ENCODE peak calls at places on chromosomes 16 and 17, in four cellular contexts. C, G, Z and H are unnamed samples.

GRCh38 chr16:2591476-2592240 is 53.8 kb downstream of the PDPK1 start:
- DNase-seq in C (no peak), G (no peak), Z (no peak), H (no peak)

GRCh38 chr16:732936-733335 is 6.0 kb downstream of the HAGHL start:
- DNase-seq in C (no peak), G (no peak), Z (no peak), H (no peak)

GRCh38 chr16:84735846-84736586 is 36.2 kb downstream of the USP10 start:
- DNase-seq in C (peak), G (no peak), Z (no peak), H (no peak)

GRCh38 chr17:61470530-61471136 is 18.4 kb downstream of the TBX4 start:
- DNase-seq in C (no peak), G (no peak), Z (no peak), H (no peak)

GRCh38 chr17:7705269-7706255 is 560 bp downstream of the EFNB3 start:
- DNase-seq in C (no peak), G (no peak), Z (no peak), H (no peak)

GRCh38 chr16:67260426-67261063 is 11.8 kb downstream of the SLC9A5 start:
- DNase-seq in C (peak), G (no peak), Z (no peak), H (no peak)

GRCh38 chr16:11229432-11229831 is 26.6 kb downstream of the SOCS1 start:
- DNase-seq in C (no peak), G (no peak), Z (no peak), H (no peak)

GRCh38 chr16:70696952-70697600 is 11.2 kb upstream of the MTSS2 start:
- DNase-seq in C (no peak), G (no peak), Z (no peak), H (no peak)

GRCh38 chr17:34895388-34895787 is 65.9 kb downstream of the CCT6B start:
- DNase-seq in C (no peak), G (no peak), Z (no peak), H (no peak)

GRCh38 chr17:34894971-34895370 is 66.3 kb downstream of the CCT6B start:
- DNase-seq in C (no peak), G (no peak), Z (no peak), H (no peak)

GRCh38 chr17:34892864-34893263 is 68.4 kb downstream of the CCT6B start:
- DNase-seq in C (no peak), G (peak), Z (no peak), H (no peak)
- TF ChIP-seq YY1 in C (no peak), G (no peak), Z (no peak), H (no peak)

DNA sequence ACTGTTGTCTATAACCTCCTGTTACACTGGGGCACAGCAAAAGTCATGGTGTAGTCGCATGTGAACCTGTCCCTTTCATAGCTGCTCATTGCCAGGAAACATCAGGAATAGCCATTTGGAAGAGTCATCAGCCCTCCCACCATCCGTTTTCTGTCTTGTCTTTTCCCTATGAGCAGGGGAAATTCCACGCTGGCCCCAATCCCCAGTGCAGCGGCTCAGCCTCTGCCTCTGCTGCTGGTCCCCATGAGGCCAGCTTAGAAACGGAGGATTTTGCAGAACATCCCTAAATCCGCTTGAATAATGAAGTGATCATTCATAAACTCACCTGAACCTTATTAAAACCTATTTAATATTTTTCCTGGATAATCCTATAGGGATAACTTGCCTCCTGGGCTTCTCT is 10.5 kb downstream of the MAPT start:
- DNase-seq in C (no peak), G (no peak), Z (no peak), H (no peak)
- TF ChIP-seq SUZ12 in C (no peak), G (no peak), Z (no peak), H (no peak)

DNA sequence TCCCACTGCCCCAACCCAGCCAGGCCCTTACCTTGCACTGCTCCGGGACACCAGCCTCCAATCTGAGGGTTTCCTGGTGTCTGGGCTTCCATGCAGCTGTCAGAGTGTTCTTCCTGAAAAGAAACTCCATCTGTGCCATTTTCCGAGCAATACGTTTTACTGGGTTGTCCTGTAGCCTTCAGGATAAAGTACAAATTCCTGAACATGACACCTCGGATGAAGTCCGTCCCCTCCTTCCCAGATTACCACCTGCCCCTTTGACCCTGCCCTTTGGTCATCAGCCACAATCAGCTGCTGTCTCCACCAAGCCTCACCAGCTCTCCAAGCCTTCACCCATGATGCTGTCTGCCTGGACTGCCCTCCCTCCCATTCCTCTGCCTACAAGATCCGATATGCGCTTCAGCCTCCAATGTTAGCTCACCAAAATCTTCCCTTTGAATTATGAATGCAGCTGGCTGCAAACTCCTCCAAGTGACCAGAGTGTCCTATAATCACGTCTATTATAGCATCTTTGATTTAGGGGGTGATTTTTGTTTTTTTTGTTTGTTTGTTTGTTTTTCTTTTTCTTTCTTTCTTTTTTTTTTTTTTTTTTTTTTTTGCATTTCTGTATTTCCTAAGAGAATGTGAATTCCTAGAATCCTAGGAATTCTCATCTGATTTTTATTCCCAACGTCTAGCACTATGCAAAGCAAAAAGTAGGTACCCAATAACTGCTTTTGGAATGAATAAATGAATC is 60.6 kb upstream of the KIFC3 start:
- DNase-seq in C (peak), G (no peak), Z (no peak), H (no peak)
- H3K4me3 ChIP-seq in C (peak), G (no peak), Z (no peak), H (no peak)

GRCh38 chr17:47851764-47852112 is 775 bp upstream of the SP6 start:
- DNase-seq in C (no peak), G (peak), Z (no peak), H (no peak)

GRCh38 chr17:47852113-47852949 is 1.4 kb upstream of the SP6 start:
- DNase-seq in C (no peak), G (no peak), Z (no peak), H (no peak)

GRCh38 chr17:47853616-47854015 is 2.7 kb upstream of the SP6 start:
- DNase-seq in C (no peak), G (no peak), Z (no peak), H (no peak)

GRCh38 chr17:47850373-47850691 is 631 bp downstream of the SP6 start:
- DNase-seq in C (no peak), G (no peak), Z (no peak), H (no peak)

DNA sequence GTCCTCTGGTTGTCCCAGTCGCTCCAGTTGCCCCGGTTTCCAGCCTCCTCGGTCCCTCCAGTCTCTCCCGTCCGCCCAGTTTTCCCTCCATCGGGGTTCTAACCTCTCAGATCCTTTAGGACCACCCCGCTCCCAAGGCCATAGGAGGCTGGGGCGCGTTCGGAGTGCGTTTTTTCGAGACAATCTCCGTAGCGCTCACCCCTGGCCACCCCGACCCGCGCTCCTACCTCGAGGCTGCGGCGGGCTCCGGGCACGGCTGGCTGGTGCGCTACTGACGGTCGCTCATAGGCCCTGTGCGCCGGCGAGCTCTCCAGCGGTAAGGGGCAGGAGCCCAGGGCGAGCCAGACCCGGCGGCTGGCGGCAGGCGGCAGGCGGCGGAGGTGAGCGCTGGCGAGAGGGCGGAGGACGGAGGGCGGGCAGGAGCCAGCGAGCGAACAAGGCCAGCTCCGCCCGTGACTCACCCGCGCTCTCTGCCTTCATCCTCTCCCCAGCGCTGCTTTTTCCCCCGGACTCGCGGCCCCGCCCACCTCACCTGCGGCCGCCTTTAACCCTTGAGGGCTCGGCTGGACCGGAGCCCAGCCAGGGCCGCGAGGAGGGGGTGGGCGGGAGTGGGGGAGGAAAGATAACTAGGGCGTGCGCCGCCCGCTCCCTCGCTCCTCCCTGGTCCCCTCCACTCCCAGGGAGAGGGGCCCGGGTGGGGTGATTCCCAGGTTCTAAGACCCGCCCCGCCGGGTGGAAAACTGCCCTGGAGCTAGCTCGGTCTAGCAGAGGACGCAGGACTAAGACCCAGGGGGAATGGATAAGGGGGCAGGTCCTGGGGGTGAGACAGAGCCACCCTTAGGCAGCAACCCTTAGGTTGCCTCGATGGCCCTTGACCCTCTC is at the start of gene SP6:
- DNase-seq in C (peak), G (peak), Z (no peak), H (peak)
- TF ChIP-seq YY1 in C (peak), G (no peak), Z (no peak), H (no peak)

GRCh38 chr16:59463776-59464175 is 729.7 kb upstream of the GOT2 start:
- DNase-seq in C (no peak), G (no peak), Z (no peak), H (no peak)

GRCh38 chr16:59459811-59460210 is 725.7 kb upstream of the GOT2 start:
- DNase-seq in C (no peak), G (no peak), Z (no peak), H (no peak)
- TF ChIP-seq SUZ12 in C (no peak), G (no peak), Z (no peak), H (no peak)

DNA sequence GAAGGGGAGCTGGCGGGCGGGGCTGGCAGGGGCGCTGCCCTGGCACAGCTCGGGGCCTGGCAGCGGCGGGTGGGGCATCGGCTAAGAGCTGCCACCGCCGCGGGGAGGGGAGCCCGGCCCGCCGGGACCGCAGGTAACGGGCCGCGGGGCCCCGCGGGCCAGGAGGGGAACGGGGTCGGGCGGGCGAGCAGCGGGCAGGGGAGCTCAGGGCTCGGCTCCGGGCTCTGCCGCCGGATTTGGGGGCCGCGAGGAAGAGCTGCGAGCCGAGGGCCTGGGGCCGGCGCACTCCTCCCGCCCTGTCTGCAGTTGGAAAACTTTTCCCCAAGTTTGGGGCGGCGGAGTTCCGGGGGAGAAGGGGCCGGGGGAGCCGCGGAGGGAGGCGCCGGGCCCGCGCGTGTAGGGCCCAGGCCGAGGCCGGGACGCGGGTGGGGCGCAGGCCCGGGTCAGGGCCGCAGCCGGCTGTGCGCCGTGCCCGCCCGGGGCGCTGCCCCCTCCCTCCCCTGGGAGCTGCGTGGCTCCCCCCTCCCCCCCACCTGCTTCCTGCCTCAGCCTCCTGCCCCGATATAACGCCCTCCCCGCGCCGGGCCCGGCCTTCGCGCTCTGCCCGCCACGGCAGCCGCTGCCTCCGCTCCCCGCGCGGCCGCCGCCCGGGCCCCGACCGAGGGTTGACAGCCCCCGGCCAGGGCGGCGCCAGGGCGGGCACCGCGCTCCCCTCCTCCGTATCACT is 754 bp downstream of the HIC1 start:
- DNase-seq in C (no peak), G (no peak), Z (no peak), H (no peak)
- H3K4me3 ChIP-seq in C (peak), G (no peak), Z (peak), H (peak)

GRCh38 chr16:28505489-28506137 is 1.0 kb downstream of the IL27 start:
- DNase-seq in C (peak), G (no peak), Z (no peak), H (no peak)

GRCh38 chr16:28513484-28514181 is 7.0 kb upstream of the IL27 start:
- DNase-seq in C (peak), G (no peak), Z (no peak), H (no peak)

GRCh38 chr16:28514246-28514645 is 7.6 kb upstream of the IL27 start:
- DNase-seq in C (no peak), G (no peak), Z (no peak), H (no peak)

DNA sequence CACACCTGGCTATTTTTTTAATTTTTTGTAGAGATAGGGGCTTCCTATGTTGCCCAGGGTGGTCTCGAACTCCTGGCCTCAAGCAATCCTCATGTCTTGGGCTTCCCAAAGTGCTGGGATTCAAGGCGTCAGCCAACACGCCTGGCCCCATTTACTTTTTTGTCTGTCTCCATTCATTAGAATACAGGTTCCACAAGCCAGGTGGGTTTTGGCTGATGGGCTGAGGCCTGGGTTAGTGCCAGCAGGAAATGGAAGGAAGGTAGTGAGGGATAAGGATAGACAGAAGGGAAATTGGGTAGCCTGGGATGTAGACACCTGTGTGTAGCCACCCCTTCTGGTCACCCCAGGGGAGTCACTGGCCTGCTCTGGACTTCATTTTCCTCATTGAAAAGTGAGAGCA is 4.4 kb upstream of the IL27 start:
- DNase-seq in C (no peak), G (no peak), Z (no peak), H (no peak)
- TF ChIP-seq YY1 in C (no peak), G (no peak), Z (no peak), H (no peak)

DNA sequence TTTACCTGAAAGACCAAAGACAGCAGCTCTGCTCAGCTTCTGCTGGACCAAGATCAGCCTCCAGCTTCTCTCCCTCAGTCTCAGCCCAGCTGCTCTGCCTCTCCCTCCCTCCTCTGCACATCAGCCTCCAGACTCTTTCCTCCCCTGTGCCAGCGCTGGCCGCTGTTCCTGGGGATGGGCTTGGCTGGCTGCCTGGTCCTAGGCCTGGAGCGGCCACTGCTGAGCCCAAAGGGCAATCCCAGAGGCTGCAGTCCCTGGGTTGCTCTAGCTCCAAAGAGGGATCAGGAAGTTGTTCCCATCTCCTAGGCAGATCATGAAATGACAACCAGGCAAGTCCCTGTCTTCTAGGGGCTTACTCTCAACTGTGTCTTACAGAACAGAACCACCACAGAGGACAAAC is 31.3 kb downstream of the DCUN1D3 start:
- DNase-seq in C (peak), G (no peak), Z (no peak), H (no peak)
- TF ChIP-seq SUZ12 in C (no peak), G (no peak), Z (no peak), H (no peak)

DNA sequence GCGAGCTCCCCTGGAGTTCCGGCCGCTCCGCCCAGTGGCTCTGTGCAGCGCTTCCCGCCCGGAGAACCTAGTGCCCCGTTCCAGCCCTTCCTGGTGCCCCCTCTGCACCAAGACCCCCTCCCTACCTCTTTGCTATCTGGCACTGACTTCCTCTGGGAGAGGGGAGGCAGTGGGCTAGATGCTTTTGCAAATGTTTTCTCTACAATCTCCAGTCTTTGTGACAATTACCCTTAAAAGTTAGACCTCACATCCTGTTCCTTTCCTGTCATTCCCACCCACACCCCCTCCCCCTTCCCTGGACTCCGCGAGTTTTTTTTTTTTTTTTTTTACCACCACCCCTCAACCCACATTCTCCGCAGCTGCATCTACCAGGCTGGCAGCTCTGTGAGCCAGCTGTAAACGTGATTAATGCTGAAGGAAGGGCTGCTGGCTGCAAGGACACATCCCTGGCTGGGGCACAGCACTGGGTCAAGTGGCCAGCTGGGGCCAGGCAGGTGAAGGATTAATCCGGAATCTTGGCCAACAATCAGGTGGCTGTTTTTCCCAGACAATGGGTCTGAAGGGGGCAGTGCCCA is 101.5 kb downstream of the MGAT5B start:
- DNase-seq in C (no peak), G (peak), Z (no peak), H (no peak)
- H3K4me3 ChIP-seq in C (no peak), G (peak), Z (no peak), H (peak)

DNA sequence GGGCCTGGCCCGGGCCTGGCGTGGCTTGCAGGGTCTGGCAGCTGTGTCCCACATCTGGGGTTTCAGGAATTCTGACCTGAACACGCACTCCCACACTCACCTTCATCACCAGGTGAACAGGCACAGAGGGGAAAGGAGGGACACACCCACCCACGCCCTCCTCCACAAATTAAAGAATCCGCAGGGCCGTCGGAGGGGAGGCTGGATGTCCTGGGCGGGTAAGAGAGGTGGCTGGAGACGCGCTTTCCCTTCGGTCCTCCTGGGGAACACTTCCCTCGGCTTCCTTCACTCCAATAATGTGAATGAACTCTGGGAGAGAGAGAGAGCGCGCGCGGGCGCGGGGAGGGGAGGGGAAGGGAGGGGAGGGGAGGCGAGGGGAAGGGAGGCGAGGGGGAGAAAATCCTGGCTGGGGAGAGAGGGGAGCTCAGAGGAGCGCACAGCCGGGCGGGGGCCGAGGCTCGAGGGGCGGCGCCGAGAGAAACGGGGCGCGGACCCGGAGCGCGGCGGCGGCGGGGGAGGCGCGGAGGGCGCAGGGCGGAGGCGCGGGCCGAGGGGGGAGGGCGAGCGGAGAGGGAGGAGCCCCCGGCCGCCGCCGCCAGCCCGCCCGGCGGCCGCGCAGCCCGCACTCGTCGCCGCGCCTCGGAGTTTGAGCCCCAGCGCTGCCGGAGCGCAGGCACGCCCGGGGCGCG is at the start of gene CACNG4:
- DNase-seq in C (no peak), G (peak), Z (no peak), H (no peak)
- TF ChIP-seq YY1 in C (no peak), G (no peak), Z (no peak), H (no peak)